ENCODE peak calls at places on chromosomes 6 and 20, in seven cellular contexts. One of them, this sample, is unnamed.

GRCh38 chr20:50799176-50799889 is 4.5 kb downstream of the BCAS4 start:
- DNase-seq in AG04449: no peak
- DNase-seq in IMR-90: no peak
- DNase-seq in HT-29: no peak
- DNase-seq in COR-L47: no peak
- DNase-seq in A549: no peak
- DNase-seq in right lobe of liver: peak
- DNase-seq in this sample: no peak

GRCh38 chr20:36773548-36774242 is at the start of gene DSN1:
- DNase-seq in A549: peak
- DNase-seq in IMR-90: peak
- DNase-seq in right lobe of liver: peak
- DNase-seq in AG04449: peak
- DNase-seq in COR-L47: peak
- DNase-seq in HT-29: peak
- DNase-seq in this sample: peak

GRCh38 chr6:112163295-112164257 is 76.2 kb downstream of the FAM229B start:
- DNase-seq in COR-L47: peak
- DNase-seq in IMR-90: peak
- DNase-seq in AG04449: no peak
- DNase-seq in HT-29: peak
- DNase-seq in A549: peak
- DNase-seq in right lobe of liver: peak
- DNase-seq in this sample: peak

GRCh38 chr6:37381579-37381978 is 27.8 kb downstream of the RNF8 start:
- DNase-seq in IMR-90: peak
- DNase-seq in COR-L47: peak
- DNase-seq in right lobe of liver: no peak
- DNase-seq in A549: peak
- DNase-seq in AG04449: no peak
- DNase-seq in HT-29: peak
- DNase-seq in this sample: peak

GRCh38 chr6:41639556-41640371 is 1.5 kb downstream of the MDFI start:
- DNase-seq in COR-L47: no peak
- DNase-seq in right lobe of liver: peak
- DNase-seq in A549: no peak
- DNase-seq in AG04449: no peak
- DNase-seq in IMR-90: no peak
- DNase-seq in HT-29: no peak
- DNase-seq in this sample: no peak

GRCh38 chr20:58523916-58524315 is 8.7 kb upstream of the APCDD1L start:
- DNase-seq in A549: no peak
- DNase-seq in HT-29: no peak
- DNase-seq in AG04449: no peak
- DNase-seq in right lobe of liver: no peak
- DNase-seq in IMR-90: peak
- DNase-seq in COR-L47: no peak
- DNase-seq in this sample: no peak

GRCh38 chr20:2538931-2539330 is 2.6 kb downstream of the TMC2 start:
- DNase-seq in COR-L47: no peak
- DNase-seq in IMR-90: no peak
- DNase-seq in AG04449: no peak
- DNase-seq in right lobe of liver: no peak
- DNase-seq in A549: no peak
- DNase-seq in HT-29: no peak
- DNase-seq in this sample: no peak

GRCh38 chr6:105889902-105890301 is 196.2 kb upstream of the PRDM1 start:
- DNase-seq in HT-29: no peak
- DNase-seq in A549: no peak
- DNase-seq in right lobe of liver: no peak
- DNase-seq in COR-L47: no peak
- DNase-seq in IMR-90: no peak
- DNase-seq in AG04449: no peak
- DNase-seq in this sample: no peak

GRCh38 chr20:41044409-41045062 is 15.9 kb downstream of the TOP1 start:
- DNase-seq in right lobe of liver: no peak
- DNase-seq in IMR-90: no peak
- DNase-seq in HT-29: no peak
- DNase-seq in AG04449: no peak
- DNase-seq in COR-L47: no peak
- DNase-seq in A549: no peak
- DNase-seq in this sample: no peak

GRCh38 chr20:31515775-31516107 is 1.5 kb downstream of the HM13 start:
- DNase-seq in right lobe of liver: no peak
- DNase-seq in COR-L47: no peak
- DNase-seq in IMR-90: no peak
- DNase-seq in HT-29: no peak
- DNase-seq in A549: no peak
- DNase-seq in AG04449: no peak
- DNase-seq in this sample: no peak

GRCh38 chr6:12748815-12749521 is 32.4 kb downstream of the PHACTR1 start:
- DNase-seq in HT-29: no peak
- DNase-seq in AG04449: no peak
- DNase-seq in right lobe of liver: peak
- DNase-seq in IMR-90: no peak
- DNase-seq in COR-L47: peak
- DNase-seq in A549: no peak
- DNase-seq in this sample: no peak

GRCh38 chr6:82954937-82955577 is 110.6 kb downstream of the UBE3D start:
- DNase-seq in COR-L47: no peak
- DNase-seq in HT-29: no peak
- DNase-seq in IMR-90: peak
- DNase-seq in right lobe of liver: no peak
- DNase-seq in A549: no peak
- DNase-seq in AG04449: no peak
- DNase-seq in this sample: peak

GRCh38 chr6:64895945-64896344 is 811.1 kb downstream of the EYS start:
- DNase-seq in right lobe of liver: no peak
- DNase-seq in A549: no peak
- DNase-seq in COR-L47: no peak
- DNase-seq in HT-29: no peak
- DNase-seq in AG04449: no peak
- DNase-seq in IMR-90: no peak
- DNase-seq in this sample: no peak

GRCh38 chr20:8829232-8829631 is 239.7 kb upstream of the PLCB4 start:
- DNase-seq in IMR-90: no peak
- DNase-seq in right lobe of liver: no peak
- DNase-seq in COR-L47: no peak
- DNase-seq in HT-29: peak
- DNase-seq in AG04449: no peak
- DNase-seq in A549: peak
- DNase-seq in this sample: no peak

GRCh38 chr20:363319-364078 is 16.6 kb downstream of the NRSN2 start:
- DNase-seq in HT-29: peak
- DNase-seq in A549: no peak
- DNase-seq in AG04449: no peak
- DNase-seq in COR-L47: no peak
- DNase-seq in IMR-90: peak
- DNase-seq in right lobe of liver: no peak
- DNase-seq in this sample: no peak

GRCh38 chr6:52820198-52820597 is 16.6 kb upstream of the GSTA1 start:
- DNase-seq in HT-29: no peak
- DNase-seq in IMR-90: peak
- DNase-seq in right lobe of liver: no peak
- DNase-seq in COR-L47: no peak
- DNase-seq in AG04449: peak
- DNase-seq in A549: no peak
- DNase-seq in this sample: no peak

GRCh38 chr20:24497851-24498250 is 28.4 kb downstream of the SYNDIG1 start:
- DNase-seq in IMR-90: peak
- DNase-seq in AG04449: no peak
- DNase-seq in right lobe of liver: no peak
- DNase-seq in COR-L47: peak
- DNase-seq in HT-29: peak
- DNase-seq in A549: no peak
- DNase-seq in this sample: no peak

GRCh38 chr20:32017711-32018251 is 7.5 kb downstream of the CCM2L start:
- DNase-seq in IMR-90: no peak
- DNase-seq in AG04449: no peak
- DNase-seq in right lobe of liver: peak
- DNase-seq in COR-L47: peak
- DNase-seq in HT-29: peak
- DNase-seq in A549: peak
- DNase-seq in this sample: no peak

GRCh38 chr20:50296450-50297375 is 106.1 kb downstream of the CEBPB start:
- DNase-seq in HT-29: no peak
- DNase-seq in IMR-90: no peak
- DNase-seq in A549: no peak
- DNase-seq in right lobe of liver: peak
- DNase-seq in COR-L47: no peak
- DNase-seq in AG04449: no peak
- DNase-seq in this sample: no peak

GRCh38 chr6:1001655-1002349 is 308.9 kb upstream of the EXOC2 start:
- DNase-seq in HT-29: no peak
- DNase-seq in IMR-90: no peak
- DNase-seq in AG04449: no peak
- DNase-seq in A549: no peak
- DNase-seq in COR-L47: no peak
- DNase-seq in right lobe of liver: no peak
- DNase-seq in this sample: peak